ENCODE peak calls at places on chromosomes 1 and 21, in nine cellular contexts. A, J, Z, X, M, W, S, B and I are unnamed samples.
A peak's percentile ranks its signal among the peaks of the same experiment; 100 is the strongest.

GRCh38 chr1:59242345-59242744 is 54.5 kb upstream of the FGGY start:
- DNase-seq in X (no peak), A (no peak), S (no peak), Z (no peak), B (no peak), W (no peak), M (no peak), J (no peak), I (no peak)

GRCh38 chr1:192907545-192908243 is 98.9 kb downstream of the RGS2 start:
- DNase-seq in Z (peak; percentile 72), B (no peak), M (no peak), X (peak; percentile 64), S (no peak), W (no peak), J (no peak), A (no peak), I (no peak)

GRCh38 chr1:38009088-38009840 is 3.3 kb upstream of the UTP11 start:
- DNase-seq in X (no peak), M (no peak), S (peak; percentile 15), J (no peak), Z (no peak), A (no peak), W (no peak), B (peak; percentile 36), I (no peak)

GRCh38 chr1:16112558-16113555 is 39.4 kb upstream of the FAM131C start:
- DNase-seq in X (no peak), Z (no peak), A (no peak), M (no peak), W (no peak), B (peak; percentile 87), J (no peak), S (peak; percentile 66), I (no peak)

GRCh38 chr1:219066631-219067349 is 106.9 kb upstream of the LYPLAL1 start:
- DNase-seq in M (no peak), S (no peak), B (peak; percentile 36), X (peak; percentile 84), W (no peak), J (no peak), Z (peak; percentile 31), A (no peak), I (no peak)

GRCh38 chr1:50474859-50475809 is 51.9 kb upstream of the DMRTA2 start:
- DNase-seq in M (no peak), W (no peak), S (peak; percentile 65), X (no peak), Z (peak; percentile 12), J (no peak), A (no peak), B (no peak), I (peak; percentile 40)

GRCh38 chr1:33576821-33577599 is 104.6 kb downstream of the ZSCAN20 start:
- DNase-seq in B (no peak), Z (no peak), A (no peak), S (peak; percentile 21), M (no peak), W (no peak), X (no peak), J (no peak), I (no peak)

GRCh38 chr1:109906160-109906838 is 4.3 kb upstream of the CSF1 start:
- DNase-seq in M (peak; percentile 90), J (no peak), W (peak; percentile 30), S (no peak), B (no peak), A (no peak), Z (no peak), X (no peak), I (no peak)

GRCh38 chr1:62782197-62782886 is 1.6 kb upstream of the ATG4C start:
- DNase-seq in A (no peak), X (peak; percentile 74), Z (no peak), S (no peak), M (no peak), B (no peak), W (no peak), J (peak; percentile 3), I (no peak)

GRCh38 chr1:62784509-62785365 is 805 bp downstream of the ATG4C start:
- DNase-seq in M (peak; percentile 54), W (no peak), A (no peak), Z (no peak), B (no peak), S (no peak), J (no peak), X (peak; percentile 38), I (no peak)

GRCh38 chr1:62778208-62778607 is 5.7 kb upstream of the ATG4C start:
- DNase-seq in J (no peak), S (no peak), M (no peak), W (no peak), A (no peak), Z (peak; percentile 66), X (no peak), B (peak; percentile 17), I (no peak)

GRCh38 chr1:62783736-62784508 is at the start of gene ATG4C:
- DNase-seq in Z (peak; percentile 95), J (peak; percentile 94), W (peak; percentile 98), A (peak; percentile 96), S (peak; percentile 90), X (peak; percentile 99), M (peak; percentile 93), B (peak; percentile 96), I (peak; percentile 83)
- TF ChIP-seq CTCF in Z (no peak), J (peak; percentile 1), W (no peak), A (no peak), S (no peak), X (no peak), M (no peak), B (no peak), I (no peak)

GRCh38 chr21:16455978-16456377 is 726.2 kb downstream of the USP25 start:
- DNase-seq in A (no peak), W (no peak), M (no peak), S (no peak), Z (no peak), J (no peak), B (peak; percentile 25), X (peak; percentile 40), I (no peak)

GRCh38 chr21:16455526-16455925 is 725.7 kb downstream of the USP25 start:
- DNase-seq in J (no peak), X (no peak), B (no peak), A (no peak), S (no peak), Z (no peak), W (no peak), M (no peak), I (no peak)

GRCh38 chr21:16457498-16457897 is 727.7 kb downstream of the USP25 start:
- DNase-seq in A (no peak), S (no peak), M (no peak), Z (no peak), W (no peak), B (peak; percentile 24), J (no peak), X (no peak), I (no peak)

GRCh38 chr21:16454371-16454770 is 724.6 kb downstream of the USP25 start:
- DNase-seq in M (no peak), W (peak; percentile 15), X (peak; percentile 42), A (no peak), Z (no peak), J (no peak), S (no peak), B (no peak), I (no peak)
- TF ChIP-seq CTCF in M (no peak), W (peak; percentile 22), X (peak; percentile 46), A (no peak), Z (peak; percentile 53), J (peak; percentile 38), S (no peak), B (peak; percentile 51), I (no peak)

GRCh38 chr1:182059936-182060335 is 1.6 kb downstream of the ZNF648 start:
- DNase-seq in B (no peak), M (no peak), J (no peak), A (peak; percentile 52), W (no peak), S (no peak), X (no peak), Z (no peak), I (no peak)

GRCh38 chr1:182064611-182065010 is 3.1 kb upstream of the ZNF648 start:
- DNase-seq in B (no peak), S (no peak), Z (no peak), W (no peak), X (no peak), M (no peak), A (no peak), J (no peak), I (no peak)

GRCh38 chr1:182062223-182062622 is 711 bp upstream of the ZNF648 start:
- DNase-seq in B (no peak), M (no peak), X (no peak), S (no peak), Z (no peak), W (no peak), A (no peak), J (no peak), I (no peak)

GRCh38 chr1:182060877-182061276 is 635 bp downstream of the ZNF648 start:
- DNase-seq in Z (no peak), M (no peak), W (no peak), A (peak; percentile 36), J (no peak), S (no peak), X (no peak), B (no peak), I (no peak)

GRCh38 chr1:182061597-182061996 is at the start of gene ZNF648:
- DNase-seq in S (no peak), X (no peak), A (peak; percentile 26), W (no peak), M (no peak), B (no peak), Z (no peak), J (no peak), I (no peak)
- TF ChIP-seq CTCF in S (no peak), X (no peak), A (no peak), W (no peak), M (no peak), B (no peak), Z (no peak), J (no peak), I (no peak)

GRCh38 chr1:28869952-28870351 is 44.4 kb upstream of the EPB41 start:
- DNase-seq in Z (no peak), X (no peak), A (no peak), J (no peak), W (no peak), M (no peak), S (no peak), B (no peak), I (no peak)

GRCh38 chr1:28871631-28872401 is 42.6 kb upstream of the EPB41 start:
- DNase-seq in J (no peak), A (no peak), M (no peak), Z (no peak), W (no peak), X (no peak), S (no peak), B (no peak), I (no peak)

GRCh38 chr1:28865997-28866650 is 48.2 kb upstream of the EPB41 start:
- DNase-seq in M (no peak), B (no peak), J (no peak), Z (no peak), S (no peak), A (no peak), W (no peak), X (no peak), I (no peak)

GRCh38 chr1:28864695-28865094 is 49.7 kb upstream of the EPB41 start:
- DNase-seq in Z (no peak), A (no peak), M (no peak), B (no peak), J (no peak), X (no peak), S (no peak), W (no peak), I (no peak)

DNA sequence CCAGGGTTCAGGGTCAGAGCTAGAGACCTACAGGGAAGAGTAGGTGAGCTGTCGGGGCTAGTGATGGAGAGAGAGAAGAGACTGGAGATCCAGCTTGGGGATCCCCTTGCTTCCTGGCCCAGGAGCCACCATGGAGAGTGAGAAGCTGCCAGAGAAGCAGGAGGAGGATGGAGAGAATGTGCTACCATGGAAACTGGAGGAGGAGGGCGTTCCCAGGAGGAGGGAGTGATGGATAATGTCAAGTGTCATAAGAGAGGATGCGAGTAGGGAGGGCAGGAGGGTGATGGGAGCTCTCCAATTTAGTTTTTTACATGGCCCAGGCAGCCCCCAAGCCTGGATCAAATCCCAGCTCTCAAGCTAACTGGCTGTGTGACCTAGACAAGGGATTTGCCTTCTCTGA is 46.5 kb upstream of the EPB41 start:
- DNase-seq in J (no peak), B (no peak), X (no peak), W (no peak), A (no peak), Z (no peak), S (no peak), M (no peak), I (no peak)
- TF ChIP-seq CTCF in J (no peak), B (no peak), X (no peak), W (no peak), A (no peak), Z (no peak), S (no peak), M (no peak), I (no peak)